ENCODE peak calls at places on chromosomes 2 and 18, in five cellular contexts. One of them, this sample, is unnamed.

GRCh38 chr2:12045864-12046291 is 299.4 kb downstream of the LPIN1 start:
- DNase-seq in A549: no peak
- DNase-seq in BE2C: no peak
- DNase-seq in NT2/D1: no peak
- DNase-seq in mesendoderm: no peak
- DNase-seq in this sample: no peak

GRCh38 chr18:79988925-79989361 is 580 bp upstream of the TXNL4A start:
- DNase-seq in A549: no peak
- DNase-seq in BE2C: no peak
- DNase-seq in NT2/D1: no peak
- DNase-seq in mesendoderm: peak; percentile 65
- DNase-seq in this sample: peak; percentile 65

GRCh38 chr18:54147439-54147838 is 77.0 kb downstream of the MBD2 start:
- DNase-seq in A549: no peak
- DNase-seq in BE2C: no peak
- DNase-seq in NT2/D1: no peak
- DNase-seq in mesendoderm: no peak
- DNase-seq in this sample: no peak

GRCh38 chr2:165277295-165277694 is 38.1 kb downstream of the SCN2A start:
- DNase-seq in A549: no peak
- DNase-seq in BE2C: no peak
- DNase-seq in NT2/D1: no peak
- DNase-seq in mesendoderm: no peak
- DNase-seq in this sample: no peak

GRCh38 chr2:102891261-102891660 is 129.4 kb downstream of the TMEM182 start:
- DNase-seq in A549: no peak
- DNase-seq in BE2C: no peak
- DNase-seq in NT2/D1: no peak
- DNase-seq in mesendoderm: no peak
- DNase-seq in this sample: no peak

GRCh38 chr18:54127759-54128378 is 96.6 kb downstream of the MBD2 start:
- DNase-seq in A549: peak; percentile 13
- DNase-seq in BE2C: peak; percentile 30
- DNase-seq in NT2/D1: peak; percentile 43
- DNase-seq in mesendoderm: peak; percentile 84
- DNase-seq in this sample: no peak

GRCh38 chr2:136233315-136233714 is 115.4 kb upstream of the CXCR4 start:
- DNase-seq in A549: no peak
- DNase-seq in BE2C: no peak
- DNase-seq in NT2/D1: no peak
- DNase-seq in mesendoderm: no peak
- DNase-seq in this sample: no peak

GRCh38 chr2:62374301-62374960 is 131.6 kb downstream of the TMEM17 start:
- DNase-seq in A549: no peak
- DNase-seq in BE2C: no peak
- DNase-seq in NT2/D1: no peak
- DNase-seq in mesendoderm: peak; percentile 94
- DNase-seq in this sample: no peak

GRCh38 chr18:68520406-68521075 is 194.4 kb downstream of the TMX3 start:
- DNase-seq in A549: no peak
- DNase-seq in BE2C: no peak
- DNase-seq in NT2/D1: no peak
- DNase-seq in mesendoderm: no peak
- DNase-seq in this sample: no peak

GRCh38 chr2:226652983-226653765 is 146.4 kb downstream of the IRS1 start:
- DNase-seq in A549: no peak
- DNase-seq in BE2C: no peak
- DNase-seq in NT2/D1: no peak
- DNase-seq in mesendoderm: no peak
- DNase-seq in this sample: no peak

DNA sequence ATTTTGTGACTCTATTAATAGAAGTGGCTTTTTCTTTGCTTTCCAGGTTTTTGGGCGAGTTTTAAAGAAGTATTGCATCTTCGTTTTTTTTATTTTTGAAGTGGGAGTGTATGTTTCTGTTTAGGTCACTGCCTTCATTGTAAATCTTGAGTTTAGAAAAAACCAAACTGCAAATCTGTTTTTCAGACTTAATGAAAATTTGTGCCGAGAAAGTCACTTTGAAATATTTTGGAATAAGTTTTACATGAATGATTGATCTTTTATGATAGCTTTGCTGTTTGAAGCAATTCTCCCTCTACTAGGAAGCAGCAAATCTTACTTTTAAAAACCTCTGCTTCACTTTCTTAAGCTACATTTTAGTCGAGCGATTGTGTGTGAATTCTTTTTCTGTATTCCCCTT is 2.2 kb downstream of the SMAD4 start:
- DNase-seq in A549: no peak
- DNase-seq in BE2C: no peak
- DNase-seq in NT2/D1: no peak
- DNase-seq in mesendoderm: no peak
- DNase-seq in this sample: no peak
- H3K4me3 ChIP-seq in A549: no peak overlapping the region
- H3K4me3 ChIP-seq in BE2C: peak overlapping the region; percentile 83
- H3K4me3 ChIP-seq in NT2/D1: no peak overlapping the region
- H3K4me3 ChIP-seq in mesendoderm: no peak overlapping the region
- H3K4me3 ChIP-seq in this sample: peak overlapping the region; percentile 13

GRCh38 chr2:101732773-101733256 is 35.3 kb downstream of the MAP4K4 start:
- DNase-seq in A549: no peak
- DNase-seq in BE2C: no peak
- DNase-seq in NT2/D1: no peak
- DNase-seq in mesendoderm: no peak
- DNase-seq in this sample: no peak
- H3K4me1 ChIP-seq in A549: peaks cover 58% of the 10 kb centered on the region
- H3K4me1 ChIP-seq in BE2C: no peaks in the 10 kb centered on the region
- H3K4me1 ChIP-seq in NT2/D1: peaks cover 15% of the 10 kb centered on the region
- H3K4me1 ChIP-seq in mesendoderm: peaks cover 3% of the 10 kb centered on the region
- H3K4me1 ChIP-seq in this sample: peaks cover 79% of the 10 kb centered on the region

DNA sequence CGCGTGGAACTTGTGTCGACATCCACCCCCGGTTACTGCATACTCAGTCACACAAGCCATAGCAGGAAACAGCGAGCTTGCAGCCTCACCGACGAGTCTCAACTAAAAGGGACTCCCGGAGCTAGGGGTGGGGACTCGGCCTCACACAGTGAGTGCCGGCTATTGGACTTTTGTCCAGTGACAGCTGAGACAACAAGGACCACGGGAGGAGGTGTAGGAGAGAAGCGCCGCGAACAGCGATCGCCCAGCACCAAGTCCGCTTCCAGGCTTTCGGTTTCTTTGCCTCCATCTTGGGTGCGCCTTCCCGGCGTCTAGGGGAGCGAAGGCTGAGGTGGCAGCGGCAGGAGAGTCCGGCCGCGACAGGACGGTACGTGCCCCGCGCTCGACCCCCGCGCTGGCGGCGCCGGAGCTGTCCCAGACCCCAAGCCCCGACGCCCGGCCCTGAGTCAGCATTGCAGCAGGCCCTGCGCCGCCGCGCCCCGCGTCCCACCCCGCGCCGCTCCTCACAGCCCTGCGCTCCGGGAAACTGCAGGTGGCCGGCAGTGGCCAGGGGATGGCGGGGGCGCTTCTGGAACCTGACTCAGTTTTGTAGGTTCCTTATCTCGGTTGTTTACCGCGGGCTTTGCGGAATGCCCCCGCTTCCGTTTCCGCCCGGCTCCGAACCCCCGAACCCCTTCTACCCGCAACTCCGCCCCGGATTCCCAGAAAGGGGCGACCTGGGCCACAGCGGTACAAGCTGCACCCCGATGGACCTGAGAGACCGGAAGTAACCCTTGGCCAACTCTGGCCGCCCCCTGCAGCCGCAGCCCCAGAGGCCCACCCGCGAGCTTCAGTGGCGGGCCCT is at the start of gene CFLAR:
- DNase-seq in A549: peak; percentile 51
- DNase-seq in BE2C: peak; percentile 67
- DNase-seq in NT2/D1: no peak
- DNase-seq in mesendoderm: peak; percentile 22
- DNase-seq in this sample: peak; percentile 83
- H3K4me3 ChIP-seq in A549: peak within 1 kb of the TSS; percentile 69
- H3K4me3 ChIP-seq in BE2C: peak within 1 kb of the TSS; percentile 89
- H3K4me3 ChIP-seq in NT2/D1: peak within 1 kb of the TSS; percentile 85
- H3K4me3 ChIP-seq in mesendoderm: no peak within 1 kb of the TSS
- H3K4me3 ChIP-seq in this sample: peak within 1 kb of the TSS; percentile 96

DNA sequence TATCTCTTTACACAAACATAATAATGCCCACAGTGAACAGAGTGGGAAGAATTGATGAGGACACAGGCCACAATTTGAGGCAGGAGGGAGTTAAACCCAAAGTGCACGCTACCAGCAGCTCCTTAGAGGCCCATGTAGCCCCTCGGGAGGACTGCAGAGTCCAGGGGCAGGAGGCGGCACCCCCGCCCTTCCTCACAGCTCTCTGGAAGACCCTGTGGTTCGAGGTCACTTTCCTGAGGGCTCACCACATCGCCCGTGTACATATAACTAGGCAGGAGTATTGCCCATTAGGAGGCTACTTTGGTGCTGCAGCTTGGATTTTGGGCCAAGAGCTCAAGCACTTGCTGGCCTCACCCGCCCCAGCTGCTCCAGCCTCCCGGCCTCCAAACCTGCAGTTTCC is 22.2 kb upstream of the CIDEA start:
- DNase-seq in A549: no peak
- DNase-seq in BE2C: no peak
- DNase-seq in NT2/D1: no peak
- DNase-seq in mesendoderm: no peak
- DNase-seq in this sample: no peak
- H3K4me1 ChIP-seq in A549: no peaks in the 10 kb centered on the region
- H3K4me1 ChIP-seq in BE2C: no peaks in the 10 kb centered on the region
- H3K4me1 ChIP-seq in NT2/D1: no peaks in the 10 kb centered on the region
- H3K4me1 ChIP-seq in mesendoderm: no peaks in the 10 kb centered on the region
- H3K4me1 ChIP-seq in this sample: no peaks in the 10 kb centered on the region